ENCODE peak calls at places on chromosomes 12 and 14, in five cellular contexts. C is naive thymus-derived CD8-positive, alpha-beta T cell; R is endodermal cell; I is caudate nucleus; Q is RKO. W is an unnamed sample.

GRCh38 chr12:102351326-102351725 is 129.0 kb downstream of the IGF1 start:
- DNase-seq in Q (no peak), R (no peak), C (no peak), I (no peak), W (no peak)

GRCh38 chr12:6434205-6435180 is 10.3 kb upstream of the CD27 start:
- DNase-seq in C (peak), I (no peak), R (peak), Q (no peak), W (no peak)

GRCh38 chr14:33676135-33676566 is 274.7 kb downstream of the EGLN3 start:
- DNase-seq in R (peak), C (no peak), Q (peak), I (no peak), W (peak)

GRCh38 chr12:53500119-53500775 is 836 bp upstream of the TARBP2 start:
- DNase-seq in R (no peak), Q (peak), I (peak), C (no peak), W (peak)

GRCh38 chr12:95201056-95201670 is 16.1 kb downstream of the FGD6 start:
- DNase-seq in Q (no peak), I (no peak), R (no peak), C (no peak), W (no peak)

GRCh38 chr12:58189030-58189429 is 247.7 kb downstream of the ATP23 start:
- DNase-seq in C (no peak), R (no peak), I (no peak), Q (no peak), W (no peak)

GRCh38 chr12:50677858-50678257 is 86.0 kb upstream of the ATF1 start:
- DNase-seq in I (no peak), C (no peak), Q (no peak), R (no peak), W (no peak)

GRCh38 chr12:60196366-60196765 is 600.5 kb downstream of the SLC16A7 start:
- DNase-seq in C (no peak), Q (no peak), R (no peak), I (no peak), W (no peak)

GRCh38 chr14:55245657-55246268 is 25.5 kb upstream of the FBXO34 start:
- DNase-seq in I (no peak), R (no peak), C (peak), Q (peak), W (peak)

GRCh38 chr14:96756745-96757144 is 40.4 kb upstream of the VRK1 start:
- DNase-seq in I (no peak), R (no peak), C (no peak), Q (no peak), W (no peak)

GRCh38 chr14:84527706-84528105 is 1002.2 kb upstream of the FLRT2 start:
- DNase-seq in Q (no peak), C (no peak), R (no peak), I (no peak), W (no peak)

GRCh38 chr12:25958254-25959068 is at the start of gene RASSF8:
- DNase-seq in Q (no peak), I (peak), R (peak), C (no peak), W (peak)

GRCh38 chr12:14664434-14665023 is 31.9 kb downstream of the GUCY2C start:
- DNase-seq in Q (peak), R (no peak), I (no peak), C (peak), W (peak)

GRCh38 chr12:107119091-107119490 is 25.7 kb upstream of the CRY1 start:
- DNase-seq in C (no peak), Q (no peak), R (no peak), I (no peak), W (no peak)

GRCh38 chr14:74587363-74587707 is 24.7 kb downstream of the LTBP2 start:
- DNase-seq in C (no peak), I (no peak), R (no peak), Q (no peak), W (no peak)

GRCh38 chr12:12823811-12824210 is 10.7 kb downstream of the DDX47 start:
- DNase-seq in Q (no peak), I (no peak), C (no peak), R (no peak), W (no peak)

GRCh38 chr12:33676866-33677265 is 237.2 kb upstream of the SYT10 start:
- DNase-seq in C (no peak), Q (no peak), I (no peak), R (no peak), W (no peak)